ENCODE peak calls at places on chromosomes 7 and 10, in eight cellular contexts. Y is uterus, C is astrocyte, U is heart right ventricle, O is Panc1, H is lower lobe of right lung, I is HCT116, M is hepatocyte. F is an unnamed sample. For H3K4me1, the result is how much of the 10 kb centered on the place peaks cover.

GRCh38 chr7:11584406-11585031 is 247.5 kb downstream of the THSD7A start:
- DNase-seq in Y (no peak), I (no peak), U (no peak), M (no peak), H (no peak), O (no peak), C (no peak), F (no peak)

GRCh38 chr7:133095119-133095671 is 13.3 kb upstream of the CHCHD3 start:
- DNase-seq in U (no peak), C (no peak), Y (no peak), O (no peak), M (no peak), H (no peak), I (no peak), F (no peak)

GRCh38 chr7:44388089-44388970 is 62.9 kb upstream of the CAMK2B start:
- DNase-seq in U (no peak), C (no peak), O (no peak), I (no peak), M (no peak), Y (no peak), H (no peak), F (no peak)

GRCh38 chr7:151590071-151590800 is 70.5 kb upstream of the RHEB start:
- DNase-seq in C (no peak), Y (no peak), U (no peak), O (no peak), M (no peak), H (no peak), I (no peak), F (no peak)

GRCh38 chr10:100831742-100832141 is 81.0 kb upstream of the SLF2 start:
- DNase-seq in I (no peak), U (no peak), C (no peak), H (no peak), M (no peak), Y (no peak), O (no peak), F (no peak)

GRCh38 chr7:17878621-17879020 is 61.7 kb downstream of the SNX13 start:
- DNase-seq in U (no peak), M (no peak), O (no peak), C (no peak), Y (no peak), I (no peak), H (no peak), F (no peak)

GRCh38 chr7:44162179-44162578 is 21.0 kb upstream of the MYL7 start:
- DNase-seq in U (no peak), C (no peak), O (no peak), I (no peak), Y (no peak), M (no peak), H (peak), F (peak)

GRCh38 chr7:127726481-127726880 is 74.5 kb downstream of the SND1 start:
- DNase-seq in O (no peak), C (no peak), U (no peak), Y (no peak), H (no peak), M (no peak), I (no peak), F (no peak)

GRCh38 chr10:96673318-96674099 is 46.8 kb downstream of the PIK3AP1 start:
- DNase-seq in C (peak), H (peak), M (peak), U (no peak), Y (peak), O (no peak), I (no peak), F (no peak)

GRCh38 chr7:82593780-82594179 is 150.2 kb upstream of the CACNA2D1 start:
- DNase-seq in M (no peak), U (no peak), Y (no peak), H (no peak), I (no peak), C (peak), O (no peak), F (no peak)

GRCh38 chr7:25565949-25566348 is 337.7 kb upstream of the NPVF start:
- DNase-seq in I (peak), C (peak), M (peak), H (peak), U (peak), O (peak), Y (peak), F (peak)

GRCh38 chr7:45985902-45986301 is 64.8 kb upstream of the IGFBP3 start:
- DNase-seq in H (no peak), M (no peak), O (no peak), U (no peak), I (no peak), C (peak), Y (no peak), F (no peak)

GRCh38 chr7:2808891-2809660 is 35.0 kb downstream of the GNA12 start:
- DNase-seq in C (no peak), Y (no peak), M (no peak), I (no peak), U (no peak), O (no peak), H (peak), F (no peak)

GRCh38 chr7:2812119-2812487 is 32.0 kb downstream of the GNA12 start:
- DNase-seq in M (no peak), I (no peak), Y (no peak), C (peak), O (no peak), H (no peak), U (no peak), F (no peak)

GRCh38 chr7:2809903-2810628 is 34.0 kb downstream of the GNA12 start:
- DNase-seq in O (no peak), C (no peak), U (no peak), Y (no peak), I (no peak), H (no peak), M (no peak), F (no peak)

GRCh38 chr7:2811476-2812118 is 32.5 kb downstream of the GNA12 start:
- DNase-seq in I (no peak), H (peak), Y (peak), O (no peak), M (peak), U (peak), C (no peak), F (no peak)

GRCh38 chr7:2810682-2811471 is 33.2 kb downstream of the GNA12 start:
- DNase-seq in U (no peak), C (no peak), I (no peak), O (no peak), H (no peak), M (no peak), Y (no peak), F (no peak)
- H3K4me1 ChIP-seq in U (half or more), C (under half), I (under half), O (half or more), H (under half), M (under half), Y (under half), F (under half)

GRCh38 chr10:14560274-14560673 is 214.4 kb downstream of the FAM107B start:
- DNase-seq in H (peak), C (peak), M (no peak), I (peak), U (no peak), Y (no peak), O (no peak), F (no peak)
- TF ChIP-seq CTCF in H (peak), C (peak), M (no peak), I (no peak), U (no peak), Y (no peak), O (no peak), F (no peak)

GRCh38 chr10:68087338-68088029 is 12.4 kb upstream of the HERC4 start:
- DNase-seq in M (no peak), O (no peak), H (no peak), I (no peak), U (no peak), Y (no peak), C (no peak), F (no peak)
- H3K4me1 ChIP-seq in M (under half), O (half or more), H (under half), I (half or more), U (under half), Y (under half), C (under half), F (under half)

GRCh38 chr10:51896849-51897248 is 197.5 kb upstream of the CSTF2T start:
- DNase-seq in Y (no peak), I (no peak), O (no peak), H (no peak), U (no peak), M (no peak), C (peak), F (no peak)

GRCh38 chr10:51895209-51895608 is 195.8 kb upstream of the CSTF2T start:
- DNase-seq in C (peak), O (no peak), H (no peak), I (no peak), Y (peak), M (peak), U (peak), F (peak)

GRCh38 chr10:51894752-51895151 is 195.4 kb upstream of the CSTF2T start:
- DNase-seq in O (no peak), H (no peak), M (no peak), Y (no peak), U (no peak), I (no peak), C (peak), F (no peak)

GRCh38 chr10:51892313-51892712 is 192.9 kb upstream of the CSTF2T start:
- DNase-seq in Y (no peak), U (no peak), M (no peak), O (no peak), H (no peak), C (no peak), I (no peak), F (no peak)

GRCh38 chr10:51892965-51893658 is 193.7 kb upstream of the CSTF2T start:
- DNase-seq in U (no peak), Y (no peak), M (no peak), C (no peak), H (no peak), O (no peak), I (peak), F (no peak)
- TF ChIP-seq CTCF in U (peak), Y (no peak), M (no peak), C (peak), H (no peak), O (peak), I (peak), F (no peak)

DNA sequence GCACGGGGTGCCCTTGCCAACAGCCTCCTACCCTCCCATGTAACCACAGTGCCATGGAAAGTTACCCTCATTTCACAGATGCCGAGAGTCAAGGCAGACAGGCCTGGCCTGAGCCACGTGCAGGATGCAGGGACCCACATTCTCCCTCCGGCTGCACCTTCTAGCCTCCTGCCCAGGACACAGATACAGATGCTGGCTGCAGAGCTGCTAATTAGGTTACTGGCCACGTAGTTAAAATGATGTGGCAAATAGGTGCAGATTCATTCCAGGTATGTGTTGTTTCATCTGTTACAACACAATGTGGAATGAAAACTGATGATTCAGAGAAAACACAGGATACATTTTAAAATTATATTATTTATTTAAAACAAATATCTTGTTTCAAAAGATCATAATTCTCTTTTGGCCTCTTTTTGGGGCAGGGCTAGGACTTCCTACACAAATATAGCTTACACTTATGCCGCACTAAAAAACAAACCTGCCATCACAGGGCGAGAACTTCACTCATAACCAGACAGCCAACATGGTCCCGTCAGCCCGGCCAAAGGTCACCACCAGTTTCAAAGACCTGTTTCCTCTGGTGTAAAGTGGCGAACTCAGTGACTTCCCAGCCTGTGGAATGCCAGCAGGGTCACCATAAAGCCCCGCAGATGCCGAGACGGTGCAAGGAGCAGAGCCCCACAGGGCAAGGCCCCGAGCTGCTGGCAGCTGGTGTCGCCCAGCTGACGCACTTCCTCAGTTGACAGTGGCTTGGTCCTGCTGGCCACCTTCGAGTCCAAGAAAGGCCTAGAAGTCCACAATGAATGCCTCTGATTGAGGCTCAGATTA is 83.5 kb downstream of the TNS3 start:
- DNase-seq in U (no peak), H (no peak), O (no peak), M (no peak), Y (no peak), I (no peak), C (no peak), F (no peak)
- H3K4me1 ChIP-seq in U (half or more), H (half or more), O (half or more), M (half or more), Y (under half), I (under half), C (under half), F (half or more)

F was measured in ascending aorta.